ENCODE peak calls at places on chromosomes 3 and 15, in ten cellular contexts. Q is mesothelial cell of epicardium; R is activated CD8-positive, alpha-beta T cell treated with anti-CD3 and anti-CD28 coated beads for 36 hours; O is heart left ventricle; G is mucosa of descending colon; I is Peyer's patch; M is body of pancreas; P is MCF 10A; W is astrocyte of the spinal cord; T is astrocyte of the cerebellum. L is an unnamed sample.

GRCh38 chr15:30979457-30979856 is 12.0 kb downstream of the MTMR10 start:
- DNase-seq in G (no peak), M (no peak), W (no peak), I (no peak), Q (no peak), T (no peak), R (no peak), P (no peak), O (no peak), L (no peak)

GRCh38 chr15:58348095-58348812 is 83.5 kb upstream of the LIPC start:
- DNase-seq in O (no peak), Q (no peak), I (no peak), R (no peak), G (no peak), W (no peak), T (no peak), M (no peak), P (no peak), L (no peak)

GRCh38 chr15:49982586-49982985 is 136.4 kb downstream of the ATP8B4 start:
- DNase-seq in G (no peak), P (no peak), O (no peak), Q (no peak), T (peak; percentile 13), M (no peak), I (no peak), R (no peak), W (no peak), L (no peak)

GRCh38 chr3:114650808-114651207 is 357.0 kb downstream of the TIGIT start:
- DNase-seq in P (no peak), O (no peak), G (no peak), W (peak; percentile 53), M (no peak), Q (no peak), I (no peak), R (no peak), T (no peak), L (no peak)

GRCh38 chr15:70480196-70480856 is 283.0 kb downstream of the UACA start:
- DNase-seq in P (no peak), W (no peak), M (no peak), R (peak; percentile 93), O (no peak), T (no peak), G (no peak), Q (no peak), I (peak; percentile 62), L (no peak)

GRCh38 chr3:36380171-36381031 is at the start of gene STAC:
- DNase-seq in P (peak; percentile 41), I (no peak), O (peak; percentile 23), M (peak; percentile 20), Q (peak; percentile 25), G (peak; percentile 32), R (peak; percentile 19), T (no peak), W (peak; percentile 30), L (no peak)

GRCh38 chr3:114308377-114308776 is 14.5 kb downstream of the TIGIT start:
- DNase-seq in Q (no peak), M (no peak), I (no peak), O (no peak), G (no peak), W (no peak), T (no peak), R (no peak), P (no peak), L (no peak)

GRCh38 chr3:69746119-69746518 is 6.9 kb downstream of the MITF start:
- DNase-seq in I (no peak), G (no peak), M (no peak), R (no peak), Q (no peak), P (no peak), T (no peak), W (no peak), O (no peak), L (no peak)

GRCh38 chr3:160612386-160613115 is 47.2 kb upstream of the KPNA4 start:
- DNase-seq in R (no peak), T (no peak), O (no peak), P (no peak), Q (no peak), G (no peak), I (no peak), W (no peak), M (no peak), L (no peak)

GRCh38 chr3:87615506-87615905 is 339.1 kb upstream of the POU1F1 start:
- DNase-seq in Q (no peak), G (no peak), R (no peak), P (no peak), M (no peak), I (no peak), T (no peak), O (no peak), W (no peak), L (no peak)

DNA sequence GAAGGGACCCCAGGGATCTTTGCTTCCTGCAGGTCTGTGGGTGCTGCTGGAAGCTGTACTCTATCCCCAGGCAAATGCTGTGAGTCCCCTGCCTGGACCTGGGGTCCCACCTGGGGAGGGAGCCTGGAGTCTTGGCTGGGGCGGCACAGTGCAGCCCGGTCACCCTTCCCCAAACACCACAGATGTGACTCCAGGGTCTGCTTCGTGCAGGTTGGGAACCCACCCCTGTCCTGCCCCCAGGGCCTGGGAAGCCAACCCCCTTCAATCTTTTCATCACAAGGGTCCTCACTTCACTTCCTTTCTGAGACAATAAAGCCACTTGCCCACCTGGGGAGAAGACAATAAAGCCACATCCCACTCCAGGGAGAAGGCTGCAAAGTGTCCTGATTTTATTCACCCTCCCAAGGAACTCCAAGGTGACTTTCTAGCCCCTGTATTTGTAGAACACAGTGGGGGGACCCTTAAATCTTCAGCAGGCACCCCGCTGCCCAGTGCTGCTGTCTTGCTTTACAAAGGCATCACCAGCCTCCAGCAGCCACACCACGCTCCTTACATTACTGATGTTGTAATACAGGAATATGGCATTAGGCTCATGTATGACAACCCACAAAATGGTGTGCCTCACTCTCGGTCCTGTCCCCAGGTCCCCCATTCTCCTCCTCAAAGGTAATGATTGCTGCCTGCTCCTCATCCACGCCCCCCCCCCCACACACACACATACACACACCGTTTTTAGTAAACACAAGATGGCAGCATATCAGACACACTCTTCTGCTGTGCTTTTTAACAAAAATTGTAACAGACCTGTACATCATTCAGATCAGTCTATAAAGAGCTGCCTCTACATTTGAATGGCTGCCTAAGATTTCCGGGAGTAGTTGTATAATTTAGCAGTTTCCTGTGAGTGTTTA is 9.9 kb downstream of the C3orf22 start:
- DNase-seq in G (no peak), O (peak; percentile 6), R (no peak), M (no peak), T (no peak), P (no peak), Q (peak; percentile 8), I (peak; percentile 26), W (no peak), L (no peak)
- TF ChIP-seq CTCF in G (no peak), O (no peak), R (no peak), M (no peak), T (no peak), P (no peak), Q (no peak), I (no peak), W (no peak), L (no peak)

DNA sequence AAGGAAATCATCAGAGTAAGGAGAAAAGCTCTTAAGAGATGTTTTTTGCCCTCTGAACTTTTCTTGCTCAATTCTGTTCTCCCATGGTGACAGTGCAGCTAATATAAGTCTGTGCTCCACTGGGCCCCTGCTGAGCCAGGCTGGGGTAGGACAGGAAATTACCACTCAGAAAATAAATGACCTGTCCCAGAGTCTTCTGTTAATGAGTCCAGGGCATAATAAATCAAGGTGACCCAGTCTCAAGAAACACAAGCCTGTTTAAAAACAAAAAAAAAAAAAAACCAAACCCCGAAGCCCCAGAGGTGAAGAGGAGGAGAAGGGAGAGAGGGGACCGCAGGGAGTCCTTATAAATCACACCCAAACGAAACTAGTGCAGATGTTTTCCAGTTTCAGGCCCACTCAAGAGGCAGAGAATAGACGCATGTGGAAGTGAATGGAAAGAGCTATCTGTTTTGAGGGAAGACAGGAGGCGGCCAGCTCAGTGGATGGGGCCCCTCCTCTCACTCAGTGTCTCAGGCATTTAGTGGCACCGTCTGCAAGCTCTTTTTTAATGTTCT is 59.8 kb upstream of the BOC start:
- DNase-seq in I (no peak), Q (no peak), W (peak; percentile 83), O (no peak), G (no peak), R (no peak), M (peak; percentile 29), P (no peak), T (no peak), L (no peak)
- TF ChIP-seq CTCF in I (no peak), Q (no peak), W (no peak), O (no peak), G (no peak), R (no peak), M (no peak), P (no peak), T (no peak), L (no peak)

GRCh38 chr15:96699871-96700401 is 369.4 kb downstream of the NR2F2 start:
- DNase-seq in W (no peak), R (no peak), O (no peak), M (no peak), P (no peak), G (no peak), T (no peak), I (no peak), Q (no peak), L (no peak)
- TF ChIP-seq CTCF in W (no peak), R (no peak), O (no peak), M (no peak), P (no peak), G (no peak), T (no peak), I (no peak), Q (no peak), L (no peak)

GRCh38 chr3:79490165-79491028 is 277.4 kb downstream of the ROBO1 start:
- DNase-seq in G (peak; percentile 23), O (peak; percentile 68), T (peak; percentile 95), M (peak; percentile 77), W (peak; percentile 93), I (peak; percentile 48), R (no peak), P (peak; percentile 39), Q (no peak), L (no peak)
- TF ChIP-seq CTCF in G (no peak), O (no peak), T (peak; percentile 41), M (no peak), W (peak; percentile 33), I (no peak), R (no peak), P (no peak), Q (no peak), L (no peak)